ENCODE peak calls at places on chromosomes 4 and X, in six cellular contexts. D is stimulated activated CD4-positive, alpha-beta T cell treated with anti-CD3 and anti-CD28 coated beads, TNF-alpha, amount 100 ng/mL, for 1 hour; Q is nucleus accumbens; B is epithelial cell of esophagus; E is activated naive CD4-positive, alpha-beta T cell treated with anti-CD3 and anti-CD28 coated beads for 36 hours; X is stimulated activated CD8-positive, alpha-beta memory T cell treated with anti-CD3 and anti-CD28 coated beads, Interleukin-4, amount 100 ng/mL, for 24 hours. I is an unnamed sample.

GRCh38 chrX:39969099-39969825 is 128.5 kb downstream of the BCOR start:
- DNase-seq in D (peak), Q (no peak), E (peak), B (no peak), X (no peak), I (no peak)

GRCh38 chr4:95548738-95549245 is at the start of gene UNC5C:
- DNase-seq in X (no peak), B (peak), D (no peak), E (no peak), Q (no peak), I (peak)

GRCh38 chr4:189436207-189436606 is 504.5 kb upstream of the FRG1 start:
- DNase-seq in D (no peak), B (peak), Q (no peak), E (no peak), X (no peak), I (no peak)

GRCh38 chr4:127134490-127134889 is 498.3 kb upstream of the INTU start:
- DNase-seq in X (no peak), B (no peak), D (no peak), E (no peak), Q (no peak), I (no peak)

GRCh38 chrX:21638311-21638710 is 19.8 kb downstream of the KLHL34 start:
- DNase-seq in B (peak), E (no peak), X (no peak), D (no peak), Q (no peak), I (no peak)

GRCh38 chrX:11422529-11422857 is 129.3 kb downstream of the AMELX start:
- DNase-seq in X (no peak), E (no peak), Q (no peak), B (no peak), D (no peak), I (no peak)

GRCh38 chr4:99645036-99645435 is 12.6 kb downstream of the C4orf54 start:
- DNase-seq in Q (no peak), E (no peak), B (no peak), X (no peak), D (no peak), I (no peak)

GRCh38 chrX:120450163-120450562 is 18.9 kb downstream of the LAMP2 start:
- DNase-seq in D (no peak), X (no peak), B (no peak), Q (no peak), E (no peak), I (no peak)

GRCh38 chr4:25174674-25175073 is 14.4 kb upstream of the SEPSECS start:
- DNase-seq in E (no peak), Q (no peak), X (no peak), D (no peak), B (peak), I (no peak)

GRCh38 chr4:83691998-83692397 is 156.1 kb downstream of the GPAT3 start:
- DNase-seq in E (no peak), Q (no peak), D (no peak), X (no peak), B (peak), I (no peak)

GRCh38 chr4:15702941-15703403 is at the start of gene BST1:
- DNase-seq in E (peak), Q (peak), B (peak), X (peak), D (no peak), I (peak)

GRCh38 chr4:139624441-139625130 is 41.0 kb upstream of the MGST2 start:
- DNase-seq in X (no peak), B (no peak), E (no peak), D (no peak), Q (no peak), I (no peak)

GRCh38 chr4:152535236-152535902 is 523 bp downstream of the FBXW7 start:
- DNase-seq in X (peak), Q (no peak), D (no peak), B (no peak), E (no peak), I (peak)